ENCODE peak calls at places on chromosomes 12 and 14, in seven cellular contexts. One of them, this sample, is unnamed.

GRCh38 chr14:44897844-44898151 is 63.9 kb downstream of the KLHL28 start:
- DNase-seq in activated T-helper 1 cell treated with anti-CD3 and anti-CD28 coated beads, Interleukin-12 subunit alpha, Interleukin-12 subunit beta, Interleukin-2, Interleukin-4 antibody, amounts not matched to agents 30 ng/mL and 10 ng/mL and 1 ng/mL, durations not matched to agents 14 hours and 24 hours and 36 hours: no peak
- DNase-seq in activated T-cell treated with anti-CD3 and anti-CD28 coated beads for 48 hours: no peak
- DNase-seq in effector memory CD8-positive, alpha-beta T cell: no peak
- DNase-seq in CD8-positive, alpha-beta T cell: no peak
- DNase-seq in iPS DF 6.9: no peak
- DNase-seq in T-helper 2 cell: no peak
- DNase-seq in this sample: no peak

GRCh38 chr12:46267618-46268348 is 1.1 kb downstream of the SLC38A1 start:
- DNase-seq in effector memory CD8-positive, alpha-beta T cell: peak; percentile 20
- DNase-seq in activated T-cell treated with anti-CD3 and anti-CD28 coated beads for 48 hours: peak; percentile 25
- DNase-seq in T-helper 2 cell: no peak
- DNase-seq in CD8-positive, alpha-beta T cell: peak; percentile 47
- DNase-seq in iPS DF 6.9: no peak
- DNase-seq in activated T-helper 1 cell treated with anti-CD3 and anti-CD28 coated beads, Interleukin-12 subunit alpha, Interleukin-12 subunit beta, Interleukin-2, Interleukin-4 antibody, amounts not matched to agents 30 ng/mL and 10 ng/mL and 1 ng/mL, durations not matched to agents 14 hours and 24 hours and 36 hours: peak; percentile 33
- DNase-seq in this sample: no peak

GRCh38 chr12:53798575-53798974 is 46.8 kb upstream of the CISTR start:
- DNase-seq in CD8-positive, alpha-beta T cell: no peak
- DNase-seq in activated T-helper 1 cell treated with anti-CD3 and anti-CD28 coated beads, Interleukin-12 subunit alpha, Interleukin-12 subunit beta, Interleukin-2, Interleukin-4 antibody, amounts not matched to agents 30 ng/mL and 10 ng/mL and 1 ng/mL, durations not matched to agents 14 hours and 24 hours and 36 hours: no peak
- DNase-seq in effector memory CD8-positive, alpha-beta T cell: no peak
- DNase-seq in activated T-cell treated with anti-CD3 and anti-CD28 coated beads for 48 hours: no peak
- DNase-seq in iPS DF 6.9: no peak
- DNase-seq in T-helper 2 cell: no peak
- DNase-seq in this sample: peak; percentile 27

GRCh38 chr14:70018713-70019201 is 139.5 kb downstream of the SMOC1 start:
- DNase-seq in activated T-helper 1 cell treated with anti-CD3 and anti-CD28 coated beads, Interleukin-12 subunit alpha, Interleukin-12 subunit beta, Interleukin-2, Interleukin-4 antibody, amounts not matched to agents 30 ng/mL and 10 ng/mL and 1 ng/mL, durations not matched to agents 14 hours and 24 hours and 36 hours: peak; percentile 12
- DNase-seq in T-helper 2 cell: no peak
- DNase-seq in iPS DF 6.9: no peak
- DNase-seq in effector memory CD8-positive, alpha-beta T cell: no peak
- DNase-seq in CD8-positive, alpha-beta T cell: no peak
- DNase-seq in activated T-cell treated with anti-CD3 and anti-CD28 coated beads for 48 hours: no peak
- DNase-seq in this sample: no peak

GRCh38 chr12:29730481-29730880 is 53.3 kb downstream of the TMTC1 start:
- DNase-seq in effector memory CD8-positive, alpha-beta T cell: no peak
- DNase-seq in T-helper 2 cell: no peak
- DNase-seq in iPS DF 6.9: no peak
- DNase-seq in CD8-positive, alpha-beta T cell: no peak
- DNase-seq in activated T-cell treated with anti-CD3 and anti-CD28 coated beads for 48 hours: no peak
- DNase-seq in activated T-helper 1 cell treated with anti-CD3 and anti-CD28 coated beads, Interleukin-12 subunit alpha, Interleukin-12 subunit beta, Interleukin-2, Interleukin-4 antibody, amounts not matched to agents 30 ng/mL and 10 ng/mL and 1 ng/mL, durations not matched to agents 14 hours and 24 hours and 36 hours: no peak
- DNase-seq in this sample: no peak

GRCh38 chr12:116640320-116640719 is 81.1 kb downstream of the MAP1LC3B2 start:
- DNase-seq in activated T-helper 1 cell treated with anti-CD3 and anti-CD28 coated beads, Interleukin-12 subunit alpha, Interleukin-12 subunit beta, Interleukin-2, Interleukin-4 antibody, amounts not matched to agents 30 ng/mL and 10 ng/mL and 1 ng/mL, durations not matched to agents 14 hours and 24 hours and 36 hours: no peak
- DNase-seq in CD8-positive, alpha-beta T cell: no peak
- DNase-seq in activated T-cell treated with anti-CD3 and anti-CD28 coated beads for 48 hours: no peak
- DNase-seq in T-helper 2 cell: no peak
- DNase-seq in effector memory CD8-positive, alpha-beta T cell: no peak
- DNase-seq in iPS DF 6.9: no peak
- DNase-seq in this sample: no peak

GRCh38 chr14:90508536-90509254 is 111.9 kb downstream of the CALM1 start:
- DNase-seq in activated T-helper 1 cell treated with anti-CD3 and anti-CD28 coated beads, Interleukin-12 subunit alpha, Interleukin-12 subunit beta, Interleukin-2, Interleukin-4 antibody, amounts not matched to agents 30 ng/mL and 10 ng/mL and 1 ng/mL, durations not matched to agents 14 hours and 24 hours and 36 hours: no peak
- DNase-seq in effector memory CD8-positive, alpha-beta T cell: no peak
- DNase-seq in CD8-positive, alpha-beta T cell: no peak
- DNase-seq in activated T-cell treated with anti-CD3 and anti-CD28 coated beads for 48 hours: no peak
- DNase-seq in iPS DF 6.9: no peak
- DNase-seq in T-helper 2 cell: no peak
- DNase-seq in this sample: peak; percentile 47

GRCh38 chr14:72701610-72702009 is 192.3 kb downstream of the DPF3 start:
- DNase-seq in T-helper 2 cell: no peak
- DNase-seq in CD8-positive, alpha-beta T cell: no peak
- DNase-seq in activated T-cell treated with anti-CD3 and anti-CD28 coated beads for 48 hours: no peak
- DNase-seq in iPS DF 6.9: no peak
- DNase-seq in activated T-helper 1 cell treated with anti-CD3 and anti-CD28 coated beads, Interleukin-12 subunit alpha, Interleukin-12 subunit beta, Interleukin-2, Interleukin-4 antibody, amounts not matched to agents 30 ng/mL and 10 ng/mL and 1 ng/mL, durations not matched to agents 14 hours and 24 hours and 36 hours: no peak
- DNase-seq in effector memory CD8-positive, alpha-beta T cell: no peak
- DNase-seq in this sample: peak; percentile 36

GRCh38 chr12:88298761-88299242 is 156.7 kb downstream of the TMTC3 start:
- DNase-seq in activated T-helper 1 cell treated with anti-CD3 and anti-CD28 coated beads, Interleukin-12 subunit alpha, Interleukin-12 subunit beta, Interleukin-2, Interleukin-4 antibody, amounts not matched to agents 30 ng/mL and 10 ng/mL and 1 ng/mL, durations not matched to agents 14 hours and 24 hours and 36 hours: no peak
- DNase-seq in iPS DF 6.9: no peak
- DNase-seq in activated T-cell treated with anti-CD3 and anti-CD28 coated beads for 48 hours: peak; percentile 6
- DNase-seq in CD8-positive, alpha-beta T cell: no peak
- DNase-seq in effector memory CD8-positive, alpha-beta T cell: no peak
- DNase-seq in T-helper 2 cell: no peak
- DNase-seq in this sample: no peak

GRCh38 chr14:104805941-104806624 is 5.2 kb downstream of the ZBTB42 start:
- DNase-seq in T-helper 2 cell: no peak
- DNase-seq in effector memory CD8-positive, alpha-beta T cell: no peak
- DNase-seq in activated T-helper 1 cell treated with anti-CD3 and anti-CD28 coated beads, Interleukin-12 subunit alpha, Interleukin-12 subunit beta, Interleukin-2, Interleukin-4 antibody, amounts not matched to agents 30 ng/mL and 10 ng/mL and 1 ng/mL, durations not matched to agents 14 hours and 24 hours and 36 hours: no peak
- DNase-seq in iPS DF 6.9: no peak
- DNase-seq in CD8-positive, alpha-beta T cell: no peak
- DNase-seq in activated T-cell treated with anti-CD3 and anti-CD28 coated beads for 48 hours: no peak
- DNase-seq in this sample: no peak

GRCh38 chr12:20463920-20464524 is 95.7 kb downstream of the PDE3A start:
- DNase-seq in iPS DF 6.9: no peak
- DNase-seq in activated T-cell treated with anti-CD3 and anti-CD28 coated beads for 48 hours: no peak
- DNase-seq in T-helper 2 cell: no peak
- DNase-seq in CD8-positive, alpha-beta T cell: no peak
- DNase-seq in effector memory CD8-positive, alpha-beta T cell: no peak
- DNase-seq in activated T-helper 1 cell treated with anti-CD3 and anti-CD28 coated beads, Interleukin-12 subunit alpha, Interleukin-12 subunit beta, Interleukin-2, Interleukin-4 antibody, amounts not matched to agents 30 ng/mL and 10 ng/mL and 1 ng/mL, durations not matched to agents 14 hours and 24 hours and 36 hours: no peak
- DNase-seq in this sample: peak; percentile 21

This sample was measured in iPS-NIHi11.